ENCODE peak calls at places on chromosomes 4 and X, in seven cellular contexts. V is K562, Y is GM12878, K is H1, N is HCT116, S is SK-N-SH, U is T47D. Z is an unnamed sample.

GRCh38 chr4:78346222-78346621 is 205.3 kb upstream of the ANXA3 start:
- DNase-seq in U (no peak), Y (no peak), S (no peak), K (no peak), N (no peak), V (no peak), Z (no peak)

GRCh38 chrX:55135171-55135570 is 46.4 kb downstream of the PAGE2 start:
- DNase-seq in S (peak; percentile 41), N (peak; percentile 2), V (peak; percentile 52), U (peak; percentile 11), K (peak; percentile 39), Y (no peak), Z (peak; percentile 39)

GRCh38 chr4:154916068-154916467 is 135.0 kb downstream of the RBM46 start:
- DNase-seq in Y (no peak), N (no peak), K (no peak), U (no peak), V (no peak), S (no peak), Z (no peak)

GRCh38 chr4:111602848-111603247 is 542.4 kb upstream of the FAM241A start:
- DNase-seq in K (no peak), U (no peak), V (no peak), Y (no peak), N (peak; percentile 21), S (no peak), Z (no peak)

GRCh38 chr4:101199507-101200285 is 147.6 kb downstream of the PPP3CA start:
- DNase-seq in N (no peak), Y (no peak), K (no peak), U (no peak), V (no peak), S (peak; percentile 2), Z (no peak)

GRCh38 chr4:84691800-84692199 is 108.9 kb downstream of the CDS1 start:
- DNase-seq in N (no peak), U (no peak), S (no peak), Y (no peak), V (no peak), K (no peak), Z (no peak)

GRCh38 chrX:40660381-40660780 is 13.0 kb upstream of the CXorf38 start:
- DNase-seq in K (no peak), S (no peak), N (no peak), U (no peak), V (no peak), Y (no peak), Z (no peak)

GRCh38 chr4:119676101-119676500 is 47.5 kb upstream of the PDE5A start:
- DNase-seq in K (no peak), U (no peak), N (no peak), S (no peak), V (no peak), Y (no peak), Z (no peak)

GRCh38 chrX:112678831-112679230 is 907 bp downstream of the LHFPL1 start:
- DNase-seq in V (no peak), K (no peak), N (no peak), S (no peak), Y (no peak), U (no peak), Z (no peak)

GRCh38 chr4:143360838-143361237 is 24.2 kb downstream of the GAB1 start:
- DNase-seq in K (no peak), Y (no peak), S (no peak), U (no peak), N (no peak), V (no peak), Z (no peak)

GRCh38 chr4:79402452-79402851 is 5.6 kb downstream of the GK2 start:
- DNase-seq in K (no peak), V (no peak), S (no peak), Y (no peak), U (no peak), N (no peak), Z (no peak)

GRCh38 chrX:111270339-111270738 is at the start of gene CAPN6:
- DNase-seq in K (peak; percentile 43), U (no peak), Y (no peak), S (no peak), N (no peak), V (no peak), Z (no peak)

GRCh38 chrX:47958943-47959342 is 44.8 kb downstream of the ZNF182 start:
- DNase-seq in N (no peak), K (no peak), U (no peak), V (peak; percentile 41), Y (no peak), S (peak; percentile 36), Z (peak; percentile 21)

GRCh38 chr4:13162886-13163285 is 321.3 kb downstream of the RAB28 start:
- DNase-seq in S (no peak), Y (no peak), K (no peak), V (no peak), U (no peak), N (no peak), Z (no peak)

GRCh38 chrX:55582447-55582846 is 40.8 kb upstream of the FOXR2 start:
- DNase-seq in U (no peak), K (no peak), Y (no peak), S (no peak), V (no peak), N (no peak), Z (no peak)

GRCh38 chr4:159341486-159341885 is 238.6 kb downstream of the RAPGEF2 start:
- DNase-seq in Y (no peak), V (no peak), K (no peak), N (no peak), U (no peak), S (no peak), Z (peak; percentile 69)
- TF ChIP-seq JUND in Y (no peak), V (no peak), K (no peak), N (no peak), U (no peak), S (no peak), Z (no peak)

GRCh38 chr4:82320351-82320750 is 53.4 kb downstream of the HNRNPD start:
- DNase-seq in V (no peak), Y (no peak), N (no peak), K (no peak), S (no peak), U (no peak), Z (no peak)
- TF ChIP-seq JUND in V (no peak), Y (no peak), N (no peak), K (no peak), S (no peak), U (no peak), Z (no peak)

DNA sequence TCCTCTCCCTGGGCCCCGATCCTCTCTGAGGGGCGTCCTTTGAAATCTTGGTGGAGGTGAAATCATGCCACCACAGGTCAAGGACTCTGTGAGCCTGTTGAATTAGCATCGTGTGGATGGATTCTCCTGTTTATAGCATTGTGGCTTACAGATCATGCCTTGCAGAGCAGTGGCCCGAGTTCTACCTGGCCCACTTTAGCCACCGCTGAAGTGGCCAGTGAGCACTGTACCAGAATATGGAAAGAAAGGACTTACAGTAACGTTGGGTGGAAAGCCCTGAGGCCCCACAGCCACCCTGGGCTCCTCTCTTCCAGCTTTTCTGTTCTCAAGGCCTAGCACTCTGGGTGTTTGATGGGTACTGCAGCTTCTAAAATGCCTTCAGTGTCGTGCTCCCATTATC is 35.3 kb downstream of the NPFFR2 start:
- DNase-seq in U (no peak), Y (no peak), K (no peak), V (no peak), N (no peak), S (no peak), Z (no peak)
- TF ChIP-seq JUND in U (no peak), Y (no peak), K (no peak), V (no peak), N (no peak), S (no peak), Z (no peak)

DNA sequence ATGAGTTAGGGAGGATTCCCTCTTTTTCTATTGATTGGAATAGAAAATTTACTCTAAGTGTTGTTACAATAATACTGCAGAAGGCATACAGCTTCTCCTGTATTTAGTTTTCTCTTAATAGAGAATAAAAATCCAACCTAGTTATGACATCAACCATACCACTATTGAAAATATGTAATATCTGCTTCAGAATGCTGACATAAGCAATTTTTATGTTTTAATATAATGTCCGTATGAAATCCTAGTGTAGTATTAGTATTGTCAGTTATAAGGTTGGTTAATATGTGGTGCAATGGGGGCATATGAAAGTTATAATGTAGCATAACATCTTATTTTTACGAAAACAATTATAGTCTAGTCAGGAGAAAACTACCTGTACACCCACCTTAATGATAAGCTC is 68.2 kb downstream of the HEPH start:
- DNase-seq in V (no peak), N (no peak), Y (no peak), K (no peak), U (no peak), S (no peak), Z (no peak)
- TF ChIP-seq JUND in V (no peak), N (no peak), Y (no peak), K (no peak), U (no peak), S (no peak), Z (no peak)

GRCh38 chr4:15955670-15956069 is 7.3 kb downstream of the FGFBP2 start:
- DNase-seq in S (no peak), Y (no peak), K (no peak), N (peak; percentile 47), V (no peak), U (no peak), Z (no peak)
- TF ChIP-seq JUND in S (no peak), Y (no peak), K (no peak), N (no peak), V (no peak), U (no peak), Z (no peak)

DNA sequence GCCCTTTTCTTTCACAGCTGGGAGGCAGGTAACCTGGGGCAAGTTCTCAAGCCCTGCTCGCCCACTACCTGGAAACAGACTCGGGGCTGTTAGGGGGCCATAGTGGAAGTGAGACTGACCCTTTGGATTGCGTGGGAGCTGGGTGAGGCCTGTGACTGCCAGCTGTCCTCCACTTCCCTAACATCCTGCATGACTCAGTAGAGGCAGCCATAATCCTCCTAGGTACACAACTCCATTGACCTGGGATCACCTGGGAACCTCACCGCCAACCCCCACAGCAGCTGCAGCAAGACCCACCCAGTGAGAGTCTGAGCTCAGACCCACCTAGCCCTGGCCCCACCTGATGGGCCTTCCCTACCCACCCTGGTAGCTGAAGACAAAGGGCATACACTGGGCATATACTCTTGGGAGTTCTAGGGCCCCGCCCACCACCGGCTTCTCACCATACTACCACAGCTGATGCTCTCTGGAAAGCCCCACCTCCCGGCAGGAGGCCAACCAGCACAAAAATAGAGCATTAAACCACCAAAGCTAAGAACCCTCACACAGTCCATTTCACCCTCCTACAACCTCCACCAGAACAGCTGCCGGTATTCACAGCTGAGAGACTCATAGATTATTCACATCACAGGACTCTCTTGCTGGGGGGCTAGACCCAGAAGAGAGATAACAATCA is 61.1 kb upstream of the DCTD start:
- DNase-seq in Y (peak; percentile 45), V (no peak), U (no peak), K (no peak), S (no peak), N (no peak), Z (no peak)
- TF ChIP-seq JUND in Y (no peak), V (no peak), U (no peak), K (no peak), S (peak; percentile 46), N (no peak), Z (no peak)

GRCh38 chrX:19237919-19238318 is 105.8 kb upstream of the PDHA1 start:
- DNase-seq in K (no peak), U (no peak), S (no peak), N (no peak), Y (no peak), V (no peak), Z (no peak)
- TF ChIP-seq JUND in K (no peak), U (no peak), S (no peak), N (no peak), Y (no peak), V (no peak), Z (no peak)